ENCODE peak calls at places on chromosome 3, in seven cellular contexts. One of them, this sample, is unnamed.

GRCh38 chr3:182565916-182566524 is 227.3 kb upstream of the ATP11B start:
- DNase-seq in H9: no peak
- DNase-seq in H1: no peak
- DNase-seq in neuronal stem cell: no peak
- DNase-seq in IMR-90: no peak
- DNase-seq in mesenchymal stem cell: no peak
- DNase-seq in trophoblast cell: no peak
- DNase-seq in this sample: no peak

GRCh38 chr3:72629191-72629611 is 219.0 kb downstream of the SHQ1 start:
- DNase-seq in H9: no peak
- DNase-seq in H1: no peak
- DNase-seq in neuronal stem cell: no peak
- DNase-seq in IMR-90: no peak
- DNase-seq in mesenchymal stem cell: no peak
- DNase-seq in trophoblast cell: peak
- DNase-seq in this sample: peak

GRCh38 chr3:172103724-172104123 is 64.3 kb downstream of the FNDC3B start:
- DNase-seq in H9: no peak
- DNase-seq in H1: no peak
- DNase-seq in neuronal stem cell: no peak
- DNase-seq in IMR-90: peak
- DNase-seq in mesenchymal stem cell: peak
- DNase-seq in trophoblast cell: peak
- DNase-seq in this sample: no peak

GRCh38 chr3:142226474-142226873 is 1.1 kb upstream of the GK5 start:
- DNase-seq in H9: no peak
- DNase-seq in H1: no peak
- DNase-seq in neuronal stem cell: no peak
- DNase-seq in IMR-90: no peak
- DNase-seq in mesenchymal stem cell: peak
- DNase-seq in trophoblast cell: peak
- DNase-seq in this sample: peak

GRCh38 chr3:89606151-89606550 is 498.7 kb downstream of the EPHA3 start:
- DNase-seq in H9: no peak
- DNase-seq in H1: no peak
- DNase-seq in neuronal stem cell: no peak
- DNase-seq in IMR-90: peak
- DNase-seq in mesenchymal stem cell: no peak
- DNase-seq in trophoblast cell: no peak
- DNase-seq in this sample: no peak

GRCh38 chr3:126747768-126748167 is 43.7 kb downstream of the CHCHD6 start:
- DNase-seq in H9: no peak
- DNase-seq in H1: no peak
- DNase-seq in neuronal stem cell: no peak
- DNase-seq in IMR-90: no peak
- DNase-seq in mesenchymal stem cell: no peak
- DNase-seq in trophoblast cell: no peak
- DNase-seq in this sample: no peak

GRCh38 chr3:127560051-127560787 is 30.3 kb downstream of the TPRA1 start:
- DNase-seq in H9: no peak
- DNase-seq in H1: no peak
- DNase-seq in neuronal stem cell: no peak
- DNase-seq in IMR-90: no peak
- DNase-seq in mesenchymal stem cell: no peak
- DNase-seq in trophoblast cell: no peak
- DNase-seq in this sample: no peak

GRCh38 chr3:188051801-188052228 is 102.1 kb upstream of the LPP start:
- DNase-seq in H9: peak
- DNase-seq in H1: no peak
- DNase-seq in neuronal stem cell: no peak
- DNase-seq in IMR-90: no peak
- DNase-seq in mesenchymal stem cell: no peak
- DNase-seq in trophoblast cell: peak
- DNase-seq in this sample: no peak

GRCh38 chr3:25648925-25649828 is 15.5 kb downstream of the TOP2B start:
- DNase-seq in H9: no peak
- DNase-seq in H1: no peak
- DNase-seq in neuronal stem cell: no peak
- DNase-seq in IMR-90: no peak
- DNase-seq in mesenchymal stem cell: no peak
- DNase-seq in trophoblast cell: no peak
- DNase-seq in this sample: no peak

GRCh38 chr3:159757341-159758060 is 231.1 kb upstream of the IL12A start:
- DNase-seq in H9: no peak
- DNase-seq in H1: no peak
- DNase-seq in neuronal stem cell: no peak
- DNase-seq in IMR-90: peak
- DNase-seq in mesenchymal stem cell: no peak
- DNase-seq in trophoblast cell: peak
- DNase-seq in this sample: no peak

GRCh38 chr3:37457392-37458065 is 283.1 kb upstream of the LRRFIP2 start:
- DNase-seq in H9: no peak
- DNase-seq in H1: no peak
- DNase-seq in neuronal stem cell: no peak
- DNase-seq in IMR-90: no peak
- DNase-seq in mesenchymal stem cell: no peak
- DNase-seq in trophoblast cell: no peak
- DNase-seq in this sample: peak

GRCh38 chr3:58214484-58215316 is 3.9 kb upstream of the DNASE1L3 start:
- DNase-seq in H9: peak
- DNase-seq in H1: no peak
- DNase-seq in neuronal stem cell: no peak
- DNase-seq in IMR-90: peak
- DNase-seq in mesenchymal stem cell: peak
- DNase-seq in trophoblast cell: peak
- DNase-seq in this sample: peak

GRCh38 chr3:114745322-114746240 is 401.5 kb downstream of the ZBTB20 start:
- DNase-seq in H9: no peak
- DNase-seq in H1: no peak
- DNase-seq in neuronal stem cell: no peak
- DNase-seq in IMR-90: peak
- DNase-seq in mesenchymal stem cell: peak
- DNase-seq in trophoblast cell: peak
- DNase-seq in this sample: no peak

GRCh38 chr3:155805204-155805801 is 775 bp downstream of the C3orf33 start:
- DNase-seq in H9: peak
- DNase-seq in H1: no peak
- DNase-seq in neuronal stem cell: no peak
- DNase-seq in IMR-90: no peak
- DNase-seq in mesenchymal stem cell: no peak
- DNase-seq in trophoblast cell: peak
- DNase-seq in this sample: peak

GRCh38 chr3:176663819-176664218 is 533.5 kb downstream of the TBL1XR1 start:
- DNase-seq in H9: no peak
- DNase-seq in H1: no peak
- DNase-seq in neuronal stem cell: peak
- DNase-seq in IMR-90: peak
- DNase-seq in mesenchymal stem cell: peak
- DNase-seq in trophoblast cell: peak
- DNase-seq in this sample: peak

GRCh38 chr3:110773413-110773954 is 298.1 kb upstream of the NECTIN3 start:
- DNase-seq in H9: no peak
- DNase-seq in H1: no peak
- DNase-seq in neuronal stem cell: no peak
- DNase-seq in IMR-90: peak
- DNase-seq in mesenchymal stem cell: peak
- DNase-seq in trophoblast cell: no peak
- DNase-seq in this sample: no peak

GRCh38 chr3:169772951-169773816 is at the start of gene MYNN:
- DNase-seq in H9: peak
- DNase-seq in H1: peak
- DNase-seq in neuronal stem cell: peak
- DNase-seq in IMR-90: peak
- DNase-seq in mesenchymal stem cell: peak
- DNase-seq in trophoblast cell: peak
- DNase-seq in this sample: peak

GRCh38 chr3:53022647-53023046 is 23.2 kb downstream of the SFMBT1 start:
- DNase-seq in H9: no peak
- DNase-seq in H1: no peak
- DNase-seq in neuronal stem cell: no peak
- DNase-seq in IMR-90: no peak
- DNase-seq in mesenchymal stem cell: no peak
- DNase-seq in trophoblast cell: no peak
- DNase-seq in this sample: no peak

GRCh38 chr3:139258276-139258675 is 85.5 kb upstream of the MRPS22 start:
- DNase-seq in H9: no peak
- DNase-seq in H1: no peak
- DNase-seq in neuronal stem cell: no peak
- DNase-seq in IMR-90: no peak
- DNase-seq in mesenchymal stem cell: no peak
- DNase-seq in trophoblast cell: no peak
- DNase-seq in this sample: no peak

GRCh38 chr3:23488618-23489017 is 285.5 kb downstream of the UBE2E2 start:
- DNase-seq in H9: no peak
- DNase-seq in H1: no peak
- DNase-seq in neuronal stem cell: no peak
- DNase-seq in IMR-90: peak
- DNase-seq in mesenchymal stem cell: no peak
- DNase-seq in trophoblast cell: peak
- DNase-seq in this sample: no peak

GRCh38 chr3:106034313-106034712 is 165.5 kb upstream of the CBLB start:
- DNase-seq in H9: no peak
- DNase-seq in H1: no peak
- DNase-seq in neuronal stem cell: no peak
- DNase-seq in IMR-90: no peak
- DNase-seq in mesenchymal stem cell: no peak
- DNase-seq in trophoblast cell: no peak
- DNase-seq in this sample: no peak

GRCh38 chr3:158091526-158091925 is 14.7 kb downstream of the SHOX2 start:
- DNase-seq in H9: no peak
- DNase-seq in H1: no peak
- DNase-seq in neuronal stem cell: no peak
- DNase-seq in IMR-90: peak
- DNase-seq in mesenchymal stem cell: peak
- DNase-seq in trophoblast cell: peak
- DNase-seq in this sample: peak

GRCh38 chr3:194281306-194281705 is 69.8 kb downstream of the CPN2 start:
- DNase-seq in H9: no peak
- DNase-seq in H1: no peak
- DNase-seq in neuronal stem cell: no peak
- DNase-seq in IMR-90: no peak
- DNase-seq in mesenchymal stem cell: no peak
- DNase-seq in trophoblast cell: no peak
- DNase-seq in this sample: no peak

GRCh38 chr3:194281766-194282165 is 69.4 kb downstream of the CPN2 start:
- DNase-seq in H9: peak
- DNase-seq in H1: no peak
- DNase-seq in neuronal stem cell: no peak
- DNase-seq in IMR-90: no peak
- DNase-seq in mesenchymal stem cell: no peak
- DNase-seq in trophoblast cell: no peak
- DNase-seq in this sample: no peak

GRCh38 chr3:194279106-194279505 is 72.0 kb downstream of the CPN2 start:
- DNase-seq in H9: peak
- DNase-seq in H1: no peak
- DNase-seq in neuronal stem cell: no peak
- DNase-seq in IMR-90: no peak
- DNase-seq in mesenchymal stem cell: no peak
- DNase-seq in trophoblast cell: no peak
- DNase-seq in this sample: no peak

GRCh38 chr3:194279701-194280360 is 71.3 kb downstream of the CPN2 start:
- DNase-seq in H9: peak
- DNase-seq in H1: no peak
- DNase-seq in neuronal stem cell: no peak
- DNase-seq in IMR-90: no peak
- DNase-seq in mesenchymal stem cell: no peak
- DNase-seq in trophoblast cell: no peak
- DNase-seq in this sample: no peak

DNA sequence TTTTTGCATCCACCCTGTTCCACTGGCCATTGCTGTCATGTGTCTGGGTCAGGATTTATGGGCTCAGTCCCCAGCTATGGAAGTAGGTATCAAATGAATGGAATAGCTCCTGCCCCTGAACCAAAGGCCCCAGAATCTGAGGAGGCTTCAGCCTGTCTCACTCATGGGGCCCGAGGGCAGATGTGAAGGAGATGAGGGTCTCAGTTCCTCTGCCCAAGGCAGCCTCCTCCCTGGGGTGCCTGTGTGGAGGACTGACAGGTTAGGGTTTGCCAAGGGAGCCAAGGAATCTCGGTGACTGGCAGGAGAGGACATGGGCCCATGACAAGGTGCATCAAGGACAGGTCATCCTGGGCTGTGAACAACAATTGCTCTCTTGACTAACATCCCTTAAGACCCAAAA is 70.4 kb downstream of the CPN2 start:
- DNase-seq in H9: peak
- DNase-seq in H1: no peak
- DNase-seq in neuronal stem cell: no peak
- DNase-seq in IMR-90: no peak
- DNase-seq in mesenchymal stem cell: no peak
- DNase-seq in trophoblast cell: no peak
- DNase-seq in this sample: no peak
- H2AK5ac ChIP-seq in H9: no peak
- H2AK5ac ChIP-seq in H1: no peak
- H2AK5ac ChIP-seq in neuronal stem cell: no peak
- H2AK5ac ChIP-seq in IMR-90: no peak
- H2AK5ac ChIP-seq in mesenchymal stem cell: no peak
- H2AK5ac ChIP-seq in trophoblast cell: no peak
- H2AK5ac ChIP-seq in this sample: no peak

DNA sequence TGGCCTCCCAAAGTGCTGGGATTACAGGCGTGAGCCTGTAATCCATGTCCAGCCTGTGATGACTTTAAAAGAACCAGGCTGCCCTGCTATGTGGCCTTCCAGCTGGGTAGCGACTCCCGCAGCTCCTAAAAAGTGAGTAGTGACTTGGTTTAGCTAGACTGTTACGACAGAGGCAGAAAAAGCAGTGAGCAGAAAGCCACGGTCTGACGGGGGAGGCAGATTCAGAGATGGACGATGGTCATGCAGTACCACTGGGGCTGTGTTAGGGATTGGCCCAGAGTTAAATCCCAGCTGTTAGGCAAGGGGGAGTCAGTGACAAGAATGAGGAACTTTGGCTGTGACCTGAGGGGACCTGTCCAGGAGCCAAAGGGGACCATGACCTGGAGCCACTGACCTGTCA is 3.1 kb upstream of the RPL29 start:
- DNase-seq in H9: no peak
- DNase-seq in H1: no peak
- DNase-seq in neuronal stem cell: no peak
- DNase-seq in IMR-90: no peak
- DNase-seq in mesenchymal stem cell: no peak
- DNase-seq in trophoblast cell: no peak
- DNase-seq in this sample: no peak
- H2BK120ac ChIP-seq in H9: no peak
- H2BK120ac ChIP-seq in H1: no peak
- H2BK120ac ChIP-seq in neuronal stem cell: no peak
- H2BK120ac ChIP-seq in IMR-90: no peak
- H2BK120ac ChIP-seq in mesenchymal stem cell: no peak
- H2BK120ac ChIP-seq in trophoblast cell: no peak
- H2BK120ac ChIP-seq in this sample: no peak

GRCh38 chr3:47247131-47248064 is 35.2 kb downstream of the KIF9 start:
- DNase-seq in H9: no peak
- DNase-seq in H1: no peak
- DNase-seq in neuronal stem cell: no peak
- DNase-seq in IMR-90: no peak
- DNase-seq in mesenchymal stem cell: no peak
- DNase-seq in trophoblast cell: no peak
- DNase-seq in this sample: no peak
- H3K4ac ChIP-seq in H9: no peak
- H3K4ac ChIP-seq in H1: no peak
- H3K4ac ChIP-seq in neuronal stem cell: no peak
- H3K4ac ChIP-seq in IMR-90: no peak
- H3K4ac ChIP-seq in mesenchymal stem cell: no peak
- H3K4ac ChIP-seq in trophoblast cell: no peak
- H3K4ac ChIP-seq in this sample: no peak

GRCh38 chr3:56764904-56765445 is 36.8 kb downstream of the ARHGEF3 start:
- DNase-seq in H9: no peak
- DNase-seq in H1: no peak
- DNase-seq in neuronal stem cell: no peak
- DNase-seq in IMR-90: no peak
- DNase-seq in mesenchymal stem cell: peak
- DNase-seq in trophoblast cell: no peak
- DNase-seq in this sample: no peak
- H2AK5ac ChIP-seq in H9: no peak
- H2AK5ac ChIP-seq in H1: no peak
- H2AK5ac ChIP-seq in neuronal stem cell: no peak
- H2AK5ac ChIP-seq in IMR-90: no peak
- H2AK5ac ChIP-seq in mesenchymal stem cell: no peak
- H2AK5ac ChIP-seq in trophoblast cell: no peak
- H2AK5ac ChIP-seq in this sample: no peak